ENCODE peak calls at places on chromosome 10, in nine cellular contexts. A is heart right ventricle; G is uterus; Y is A549; R is astrocyte of the cerebellum; H is naive thymus-derived CD4-positive, alpha-beta T cell; Q is left lung; B is kidney; T is body of pancreas. I is an unnamed sample.

GRCh38 chr10:33252794-33253203 is 81.7 kb downstream of the NRP1 start:
- DNase-seq in A (no peak), G (no peak), Y (peak; percentile 66), R (peak; percentile 57), H (no peak), Q (no peak), B (no peak), T (no peak), I (no peak)

GRCh38 chr10:7192831-7193348 is 217.9 kb downstream of the SFMBT2 start:
- DNase-seq in A (no peak), G (no peak), Y (no peak), R (no peak), H (peak; percentile 80), Q (no peak), B (no peak), T (no peak), I (no peak)

GRCh38 chr10:127999291-127999690 is 92.4 kb downstream of the PTPRE start:
- DNase-seq in A (no peak), G (no peak), Y (no peak), R (no peak), H (no peak), Q (no peak), B (no peak), T (no peak), I (no peak)

GRCh38 chr10:13475124-13475523 is 53.7 kb downstream of the BEND7 start:
- DNase-seq in A (no peak), G (no peak), Y (no peak), R (no peak), H (no peak), Q (no peak), B (no peak), T (no peak), I (no peak)

GRCh38 chr10:102131286-102132170 is 1.3 kb upstream of the PPRC1 start:
- DNase-seq in A (no peak), G (no peak), Y (no peak), R (no peak), H (no peak), Q (no peak), B (no peak), T (no peak), I (no peak)

GRCh38 chr10:105017116-105017515 is 376.0 kb downstream of the SORCS3 start:
- DNase-seq in A (no peak), G (no peak), Y (no peak), R (peak; percentile 54), H (no peak), Q (no peak), B (no peak), T (no peak), I (no peak)

GRCh38 chr10:30178565-30178964 is 119.2 kb upstream of the JCAD start:
- DNase-seq in A (no peak), G (no peak), Y (no peak), R (no peak), H (no peak), Q (no peak), B (no peak), T (no peak), I (no peak)

GRCh38 chr10:42594246-42594650 is 44.1 kb downstream of the ZNF33B start:
- DNase-seq in A (no peak), G (no peak), Y (no peak), R (no peak), H (no peak), Q (no peak), B (no peak), T (no peak), I (no peak)

GRCh38 chr10:108167766-108168165 is 1003.3 kb upstream of the SORCS1 start:
- DNase-seq in A (no peak), G (no peak), Y (no peak), R (no peak), H (no peak), Q (no peak), B (no peak), T (no peak), I (no peak)

GRCh38 chr10:127833804-127834203 is 58.9 kb downstream of the CLRN3 start:
- DNase-seq in A (no peak), G (no peak), Y (no peak), R (no peak), H (no peak), Q (no peak), B (no peak), T (no peak), I (no peak)

GRCh38 chr10:8498881-8499280 is 444.4 kb downstream of the GATA3 start:
- DNase-seq in A (no peak), G (no peak), Y (peak; percentile 2), R (no peak), H (no peak), Q (no peak), B (no peak), T (no peak), I (no peak)

GRCh38 chr10:91349381-91349780 is 60.8 kb upstream of the HECTD2 start:
- DNase-seq in A (peak; percentile 16), G (no peak), Y (peak; percentile 9), R (peak; percentile 89), H (no peak), Q (no peak), B (no peak), T (peak; percentile 11), I (no peak)

GRCh38 chr10:68560201-68560915 is at the start of gene TET1:
- DNase-seq in A (peak; percentile 54), G (peak; percentile 69), Y (peak; percentile 61), R (no peak), H (no peak), Q (peak; percentile 80), B (peak; percentile 73), T (peak; percentile 66), I (no peak)

GRCh38 chr10:10434312-10434711 is 583.4 kb upstream of the CELF2 start:
- DNase-seq in A (no peak), G (no peak), Y (no peak), R (no peak), H (no peak), Q (no peak), B (no peak), T (no peak), I (no peak)
- H3K4me3 ChIP-seq in A (no peak overlapping the region), G (no peak overlapping the region), Y (no peak overlapping the region), R (no peak overlapping the region), H (no peak overlapping the region), Q (no peak overlapping the region), B (no peak overlapping the region), T (no peak overlapping the region), I (no peak overlapping the region)

GRCh38 chr10:86957471-86958108 is at the start of gene MMRN2:
- DNase-seq in A (peak; percentile 67), G (no peak), Y (no peak), R (no peak), H (no peak), Q (no peak), B (peak; percentile 77), T (no peak), I (no peak)
- H3K4me3 ChIP-seq in A (peak within 1 kb of the TSS; percentile 49), G (peak within 1 kb of the TSS; percentile 26), Y (no peak within 1 kb of the TSS), R (no peak within 1 kb of the TSS), H (no peak within 1 kb of the TSS), Q (peak within 1 kb of the TSS; percentile 41), B (peak within 1 kb of the TSS; percentile 44), T (no peak within 1 kb of the TSS), I (no peak within 1 kb of the TSS)

GRCh38 chr10:116994113-116994890 is 10.7 kb downstream of the SHTN1 start:
- DNase-seq in A (no peak), G (no peak), Y (no peak), R (no peak), H (no peak), Q (no peak), B (no peak), T (no peak), I (no peak)

GRCh38 chr10:116989439-116989838 is 15.5 kb downstream of the SHTN1 start:
- DNase-seq in A (no peak), G (no peak), Y (no peak), R (no peak), H (no peak), Q (no peak), B (no peak), T (no peak), I (no peak)

GRCh38 chr10:116993610-116994009 is 11.4 kb downstream of the SHTN1 start:
- DNase-seq in A (no peak), G (no peak), Y (no peak), R (no peak), H (no peak), Q (no peak), B (no peak), T (no peak), I (no peak)

GRCh38 chr10:116990276-116990800 is 14.6 kb downstream of the SHTN1 start:
- DNase-seq in A (no peak), G (no peak), Y (no peak), R (no peak), H (no peak), Q (no peak), B (no peak), T (no peak), I (no peak)

GRCh38 chr10:116992183-116992582 is 12.8 kb downstream of the SHTN1 start:
- DNase-seq in A (no peak), G (no peak), Y (no peak), R (no peak), H (no peak), Q (no peak), B (no peak), T (no peak), I (no peak)
- H3K4me3 ChIP-seq in A (no peak overlapping the region), G (no peak overlapping the region), Y (no peak overlapping the region), R (no peak overlapping the region), H (no peak overlapping the region), Q (no peak overlapping the region), B (no peak overlapping the region), T (no peak overlapping the region), I (no peak overlapping the region)

GRCh38 chr10:10870523-10871241 is 147.0 kb upstream of the CELF2 start:
- DNase-seq in A (no peak), G (peak; percentile 57), Y (no peak), R (no peak), H (no peak), Q (peak; percentile 56), B (no peak), T (no peak), I (no peak)
- H3K4me3 ChIP-seq in A (no peak overlapping the region), G (peak overlapping the region; percentile 11), Y (no peak overlapping the region), R (no peak overlapping the region), H (no peak overlapping the region), Q (no peak overlapping the region), B (no peak overlapping the region), T (no peak overlapping the region), I (no peak overlapping the region)

DNA sequence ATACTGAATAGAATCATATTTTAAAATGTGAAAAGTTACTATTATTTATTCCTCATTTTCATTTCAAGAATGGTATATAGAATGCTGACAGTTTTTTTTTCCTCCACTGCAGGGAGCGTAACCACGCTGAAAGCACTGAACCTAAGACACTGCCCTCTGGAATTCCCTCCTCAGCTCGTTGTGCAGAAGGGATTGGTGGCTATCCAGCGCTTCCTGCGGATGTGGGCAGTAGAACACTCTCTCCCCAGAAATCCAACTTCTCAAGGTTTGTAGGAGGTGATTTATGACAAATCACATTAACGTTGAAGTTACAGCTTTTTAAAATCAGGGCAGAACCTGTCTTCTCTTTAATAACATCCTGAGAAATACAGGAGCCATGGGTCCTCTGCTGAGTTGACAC is 12.4 kb downstream of the LRRC27 start:
- DNase-seq in A (no peak), G (no peak), Y (no peak), R (no peak), H (no peak), Q (no peak), B (no peak), T (no peak), I (no peak)
- H3K4me3 ChIP-seq in A (no peak overlapping the region), G (no peak overlapping the region), Y (no peak overlapping the region), R (no peak overlapping the region), H (no peak overlapping the region), Q (no peak overlapping the region), B (no peak overlapping the region), T (no peak overlapping the region), I (no peak overlapping the region)